ENCODE peak calls at places on chromosomes 13 and 19, in six cellular contexts. X is GM06990, T is AG09319, P is AG09309, Y is IMR-90, C is thoracic aorta. L is an unnamed sample.

GRCh38 chr19:8302357-8302691 is 5.8 kb downstream of the CD320 start:
- DNase-seq in Y (no peak), P (no peak), T (no peak), C (no peak), X (no peak), L (no peak)

GRCh38 chr19:19570561-19570960 is 32.5 kb downstream of the CILP2 start:
- DNase-seq in X (no peak), P (no peak), T (no peak), C (no peak), Y (no peak), L (no peak)

GRCh38 chr19:17777840-17778620 is 16.9 kb upstream of the B3GNT3 start:
- DNase-seq in X (peak; percentile 77), P (no peak), C (no peak), Y (peak; percentile 10), T (no peak), L (peak; percentile 76)

GRCh38 chr13:103039183-103039582 is 27.0 kb downstream of the SLC10A2 start:
- DNase-seq in X (no peak), C (no peak), Y (no peak), P (no peak), T (no peak), L (no peak)

GRCh38 chr19:3284759-3285646 is 60.5 kb downstream of the CELF5 start:
- DNase-seq in C (no peak), Y (peak; percentile 37), X (peak; percentile 77), P (no peak), T (no peak), L (peak; percentile 86)

GRCh38 chr19:44748426-44749254 is at the start of gene BCL3:
- DNase-seq in T (peak; percentile 58), Y (no peak), X (peak; percentile 85), P (no peak), C (no peak), L (peak; percentile 86)

GRCh38 chr19:39670998-39671397 is 15.3 kb downstream of the LGALS16 start:
- DNase-seq in P (no peak), Y (no peak), T (no peak), C (no peak), X (no peak), L (no peak)

GRCh38 chr19:41409288-41409687 is 11.7 kb downstream of the BCKDHA start:
- DNase-seq in T (no peak), X (no peak), C (no peak), Y (peak; percentile 40), P (no peak), L (no peak)

GRCh38 chr13:76737526-76737925 is 148.7 kb downstream of the KCTD12 start:
- DNase-seq in Y (no peak), P (no peak), X (no peak), C (no peak), T (no peak), L (no peak)

GRCh38 chr13:50650936-50651638 is 192.4 kb downstream of the DLEU7 start:
- DNase-seq in Y (peak; percentile 46), P (no peak), T (peak; percentile 12), C (no peak), X (no peak), L (no peak)

GRCh38 chr19:33514885-33515485 is 6.6 kb downstream of the PEPD start:
- DNase-seq in P (no peak), Y (peak; percentile 32), T (no peak), X (no peak), C (no peak), L (no peak)

GRCh38 chr13:102974574-102975195 is 91.5 kb downstream of the SLC10A2 start:
- DNase-seq in C (no peak), P (no peak), Y (no peak), T (no peak), X (no peak), L (no peak)

GRCh38 chr19:31717316-31717715 is 368.1 kb upstream of the TSHZ3 start:
- DNase-seq in X (no peak), C (no peak), P (no peak), T (no peak), Y (no peak), L (no peak)

GRCh38 chr13:98174995-98175394 is 2.1 kb downstream of the RNF113B start:
- DNase-seq in Y (peak; percentile 31), P (no peak), T (no peak), X (no peak), C (no peak), L (no peak)

GRCh38 chr19:10111405-10111811 is at the start of gene P2RY11:
- DNase-seq in T (no peak), C (no peak), Y (no peak), X (peak; percentile 73), P (no peak), L (peak; percentile 59)

GRCh38 chr19:10270180-10270615 is 722 bp upstream of the ICAM1 start:
- DNase-seq in P (no peak), Y (no peak), T (no peak), C (no peak), X (peak; percentile 88), L (peak; percentile 84)

GRCh38 chr13:94950303-94950702 is 238.0 kb upstream of the SOX21 start:
- DNase-seq in Y (no peak), P (no peak), X (no peak), C (no peak), T (no peak), L (no peak)

GRCh38 chr13:106183410-106184128 is 351.9 kb downstream of the EFNB2 start:
- DNase-seq in T (no peak), C (no peak), X (no peak), Y (no peak), P (no peak), L (no peak)

GRCh38 chr13:93289842-93290241 is 63.2 kb downstream of the GPC6 start:
- DNase-seq in T (no peak), P (no peak), Y (no peak), C (no peak), X (no peak), L (no peak)

GRCh38 chr19:2164020-2164988 is 571 bp downstream of the DOT1L start:
- DNase-seq in T (no peak), C (no peak), P (no peak), Y (no peak), X (no peak), L (no peak)

GRCh38 chr13:33026489-33027152 is 10.4 kb downstream of the KL start:
- DNase-seq in X (no peak), Y (no peak), P (no peak), T (no peak), C (no peak), L (no peak)

GRCh38 chr19:50516859-50517703 is 3.4 kb upstream of the ASPDH start:
- DNase-seq in P (no peak), X (no peak), Y (no peak), C (no peak), T (no peak), L (no peak)

GRCh38 chr19:50516456-50516855 is 2.7 kb upstream of the ASPDH start:
- DNase-seq in C (no peak), X (no peak), P (no peak), Y (no peak), T (no peak), L (no peak)

GRCh38 chr19:50519006-50519575 is 5.4 kb upstream of the ASPDH start:
- DNase-seq in T (no peak), Y (no peak), P (no peak), C (no peak), X (no peak), L (no peak)

GRCh38 chr19:50517704-50518075 is 4.0 kb upstream of the ASPDH start:
- DNase-seq in C (no peak), Y (no peak), T (no peak), P (no peak), X (no peak), L (no peak)

GRCh38 chr19:50518091-50519005 is 4.6 kb upstream of the ASPDH start:
- DNase-seq in Y (no peak), T (no peak), P (no peak), C (no peak), X (no peak), L (no peak)
- TF ChIP-seq CTCF in Y (no peak), T (no peak), P (no peak), C (no peak), X (no peak), L (no peak)

GRCh38 chr19:1068111-1069001 is 1.4 kb downstream of the ARHGAP45 start:
- DNase-seq in P (no peak), T (no peak), Y (no peak), X (no peak), C (no peak), L (peak; percentile 69)

GRCh38 chr19:1070931-1071791 is 4.2 kb downstream of the ARHGAP45 start:
- DNase-seq in Y (no peak), X (no peak), C (no peak), T (no peak), P (no peak), L (no peak)

GRCh38 chr19:1069009-1069779 is 2.2 kb downstream of the ARHGAP45 start:
- DNase-seq in X (peak; percentile 74), Y (no peak), T (no peak), C (no peak), P (no peak), L (peak; percentile 70)

GRCh38 chr19:1072371-1073015 is 5.5 kb downstream of the ARHGAP45 start:
- DNase-seq in C (no peak), Y (no peak), X (no peak), P (no peak), T (no peak), L (no peak)

DNA sequence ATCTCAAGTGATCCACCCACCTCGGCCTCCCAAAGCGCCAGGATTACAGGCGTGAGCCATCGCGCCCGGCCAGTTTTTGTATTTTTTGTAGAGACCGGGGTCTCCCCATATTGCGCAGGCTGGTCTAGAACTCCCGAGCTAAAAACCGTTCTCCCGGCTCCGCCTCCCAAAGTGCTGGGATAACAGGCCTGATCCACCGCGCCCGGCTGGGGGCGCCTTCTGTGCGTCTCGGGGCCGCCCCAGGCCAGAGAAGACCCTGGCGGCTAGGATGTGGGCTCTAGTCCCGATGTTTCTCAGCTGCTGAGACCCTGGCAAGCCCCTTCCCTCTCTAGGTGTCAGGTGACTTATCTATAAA is 3.6 kb downstream of the ARHGAP45 start:
- DNase-seq in C (no peak), T (no peak), Y (no peak), P (no peak), X (no peak), L (no peak)
- TF ChIP-seq CTCF in C (no peak), T (peak; percentile 19), Y (peak; percentile 23), P (peak; percentile 33), X (no peak), L (no peak)

DNA sequence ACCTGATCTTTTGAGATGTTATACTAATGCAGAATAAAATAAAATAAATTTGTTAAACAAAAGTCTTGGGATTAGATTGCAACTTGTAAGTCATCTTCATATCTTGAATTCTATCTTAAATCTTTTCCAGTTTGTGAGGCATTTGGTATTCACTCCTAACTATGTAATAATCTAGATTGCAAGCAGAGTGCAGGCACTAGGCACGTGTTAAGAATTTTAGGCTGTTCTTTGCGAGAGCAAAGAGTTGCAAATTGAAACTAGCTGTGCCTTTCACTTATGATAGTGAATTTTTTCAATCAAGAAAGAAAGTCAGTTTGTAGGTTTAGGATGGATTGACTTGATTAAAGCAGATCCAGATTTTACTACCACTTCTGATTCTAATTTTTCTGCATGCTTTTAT is 264.1 kb upstream of the SPRY2 start:
- DNase-seq in X (no peak), C (no peak), T (no peak), P (no peak), Y (no peak), L (no peak)
- TF ChIP-seq CTCF in X (no peak), C (no peak), T (no peak), P (no peak), Y (no peak), L (no peak)

DNA sequence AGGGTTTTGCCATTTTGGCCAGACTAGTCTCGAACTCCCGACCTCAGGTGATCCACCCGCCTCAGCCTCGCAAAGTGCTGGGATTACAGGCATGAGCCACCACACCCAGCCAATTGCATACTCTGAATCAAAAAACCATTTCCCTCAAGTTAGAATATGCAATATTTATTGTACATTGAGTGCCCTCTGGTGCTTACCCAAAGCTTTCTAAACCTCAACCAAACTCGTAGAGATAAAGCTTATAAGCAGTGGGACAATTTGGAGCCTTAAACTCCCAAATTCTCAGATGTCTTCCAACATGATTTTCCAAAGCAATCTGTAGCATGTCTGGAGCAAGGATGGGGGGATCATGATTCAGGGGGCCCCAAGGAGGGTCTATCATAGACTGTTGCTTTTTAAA is 22.4 kb downstream of the RFXAP start:
- DNase-seq in C (no peak), Y (no peak), P (no peak), X (no peak), T (no peak), L (no peak)
- TF ChIP-seq CTCF in C (no peak), Y (peak; percentile 17), P (peak; percentile 14), X (no peak), T (no peak), L (no peak)